ENCODE peak calls at places on chromosomes 13 and 19, in six cellular contexts. I is stimulated activated CD4-positive, alpha-beta T cell treated with anti-CD3 and anti-CD28 coated beads, Interleukin-1b, Interleukin-23, amount 100 ng/mL, for 1 hour; Y is DND-41; A is SHP77; B is CD8-positive, alpha-beta memory T cell; L is aorta. G is an unnamed sample.

GRCh38 chr13:40475617-40476016 is 190.8 kb downstream of the FOXO1 start:
- DNase-seq in Y (no peak), B (no peak), L (no peak), A (no peak), I (no peak), G (no peak)

GRCh38 chr19:1853295-1854031 is 5.2 kb upstream of the REXO1 start:
- DNase-seq in L (peak), I (no peak), Y (peak), B (peak), A (peak), G (no peak)

GRCh38 chr13:44160549-44161278 is 212.9 kb upstream of the SERP2 start:
- DNase-seq in I (no peak), Y (no peak), L (no peak), B (no peak), A (no peak), G (no peak)

GRCh38 chr19:34766386-34766785 is 6.6 kb downstream of the ZNF599 start:
- DNase-seq in I (no peak), L (no peak), A (no peak), B (no peak), Y (no peak), G (no peak)

GRCh38 chr13:25329706-25330105 is 28.3 kb downstream of the NUP58 start:
- DNase-seq in B (no peak), I (no peak), A (no peak), Y (no peak), L (no peak), G (no peak)

GRCh38 chr13:34914416-34914815 is 27.7 kb upstream of the NBEA start:
- DNase-seq in Y (no peak), A (no peak), B (no peak), I (no peak), L (no peak), G (no peak)

GRCh38 chr13:29500426-29500825 is 95.1 kb downstream of the SLC7A1 start:
- DNase-seq in Y (no peak), I (no peak), A (no peak), L (no peak), B (no peak), G (no peak)

GRCh38 chr13:81929988-81930387 is 1589.1 kb upstream of the SPRY2 start:
- DNase-seq in A (peak), L (no peak), I (no peak), B (no peak), Y (no peak), G (no peak)

GRCh38 chr19:14648506-14648905 is 26.1 kb downstream of the ADGRE3 start:
- DNase-seq in L (no peak), I (no peak), A (no peak), B (no peak), Y (no peak), G (no peak)

GRCh38 chr19:6476155-6476895 is 5.3 kb downstream of the DENND1C start:
- DNase-seq in B (peak), A (peak), I (no peak), L (peak), Y (peak), G (no peak)

GRCh38 chr19:38389101-38389925 is 816 bp downstream of the SPRED3 start:
- DNase-seq in B (no peak), I (no peak), Y (no peak), L (peak), A (peak), G (no peak)

GRCh38 chr13:51912511-51913225 is 50.9 kb downstream of the CCDC70 start:
- DNase-seq in I (no peak), L (no peak), Y (no peak), A (no peak), B (no peak), G (no peak)

GRCh38 chr19:3243851-3244700 is 19.6 kb downstream of the CELF5 start:
- DNase-seq in A (no peak), B (no peak), Y (peak), L (no peak), I (no peak), G (no peak)

GRCh38 chr19:35528218-35529038 is at the start of gene SBSN:
- DNase-seq in Y (no peak), L (no peak), B (no peak), A (no peak), I (no peak), G (no peak)

GRCh38 chr13:23620613-23621315 is 50.6 kb downstream of the TNFRSF19 start:
- DNase-seq in Y (no peak), I (no peak), L (no peak), A (no peak), B (no peak), G (no peak)

GRCh38 chr13:23506821-23507210 is 63.4 kb upstream of the TNFRSF19 start:
- DNase-seq in B (no peak), L (no peak), I (no peak), Y (no peak), A (no peak), G (no peak)

GRCh38 chr13:51524312-51524711 is 60.0 kb upstream of the WDFY2 start:
- DNase-seq in L (no peak), I (no peak), Y (no peak), A (no peak), B (no peak), G (no peak)

GRCh38 chr19:3589949-3590348 is 4.7 kb downstream of the GIPC3 start:
- DNase-seq in A (no peak), Y (no peak), B (no peak), I (no peak), L (no peak), G (no peak)

GRCh38 chr19:8021374-8021773 is 15.9 kb upstream of the ELAVL1 start:
- DNase-seq in L (no peak), I (no peak), Y (no peak), B (no peak), A (no peak), G (no peak)

GRCh38 chr19:38164526-38164925 is 59.5 kb downstream of the DPF1 start:
- DNase-seq in B (no peak), Y (no peak), I (no peak), A (no peak), L (no peak), G (no peak)

GRCh38 chr13:70171151-70171550 is 62.9 kb upstream of the KLHL1 start:
- DNase-seq in I (no peak), A (no peak), B (no peak), Y (no peak), L (no peak), G (peak)

GRCh38 chr13:48892311-48892710 is 83.4 kb upstream of the FNDC3A start:
- DNase-seq in I (no peak), L (no peak), A (no peak), Y (no peak), B (no peak), G (no peak)

GRCh38 chr19:40464059-40465024 is 1.2 kb downstream of the BLVRB start:
- DNase-seq in L (peak), Y (peak), B (peak), A (peak), I (no peak), G (peak)

GRCh38 chr19:35977446-35978222 is 17.4 kb upstream of the SDHAF1 start:
- DNase-seq in L (no peak), A (peak), I (no peak), B (no peak), Y (peak), G (peak)

GRCh38 chr19:13163609-13164364 is 13.6 kb downstream of the IER2 start:
- DNase-seq in A (peak), B (peak), L (peak), Y (peak), I (no peak), G (no peak)

GRCh38 chr13:42720116-42720857 is 61.1 kb upstream of the FAM216B start:
- DNase-seq in A (peak), B (no peak), L (no peak), Y (no peak), I (no peak), G (peak)

G was measured in NCI-H1436 treated with DMSO at 0.1 percent for 48 hours.